ENCODE peak calls at places on chromosomes 1 and 21, in six cellular contexts. Z is mucosa of gallbladder; K is neural progenitor cell; S is skeletal muscle cell; E is activated CD4-positive, alpha-beta T cell treated with anti-CD3 and anti-CD28 coated beads for 24 hours; W is HTR-8/SVneo. Y is an unnamed sample.

GRCh38 chr1:18922319-18922726 is 20.0 kb upstream of the ALDH4A1 start:
- DNase-seq in K (peak; percentile 58), W (no peak), E (no peak), S (no peak), Z (peak; percentile 83), Y (no peak)

GRCh38 chr1:162905174-162905573 is 44.2 kb upstream of the CCDC190 start:
- DNase-seq in S (no peak), Z (no peak), W (no peak), K (peak; percentile 9), E (no peak), Y (no peak)

GRCh38 chr1:33649759-33650158 is 177.3 kb downstream of the ZSCAN20 start:
- DNase-seq in W (no peak), E (no peak), S (no peak), K (no peak), Z (no peak), Y (no peak)

GRCh38 chr1:3805038-3805437 is 8.7 kb upstream of the LRRC47 start:
- DNase-seq in K (no peak), E (no peak), S (no peak), Z (no peak), W (no peak), Y (no peak)

GRCh38 chr21:42443876-42444744 is 40.4 kb downstream of the UBASH3A start:
- DNase-seq in Z (no peak), W (no peak), S (no peak), K (no peak), E (no peak), Y (no peak)

GRCh38 chr1:193069748-193070394 is 10.5 kb downstream of the RO60 start:
- DNase-seq in S (no peak), K (peak; percentile 44), Z (no peak), E (no peak), W (peak; percentile 15), Y (no peak)

GRCh38 chr21:44300262-44300959 is 558 bp downstream of the PFKL start:
- DNase-seq in E (peak; percentile 29), S (no peak), Z (peak; percentile 77), K (peak; percentile 60), W (peak; percentile 45), Y (peak; percentile 45)

GRCh38 chr1:157993179-157994080 is at the start of gene KIRREL1:
- DNase-seq in E (no peak), K (peak; percentile 76), W (no peak), S (no peak), Z (peak; percentile 32), Y (no peak)

GRCh38 chr1:97920275-97920831 is 481 bp downstream of the DPYD start:
- DNase-seq in Z (no peak), S (no peak), W (no peak), K (peak; percentile 44), E (no peak), Y (no peak)

GRCh38 chr1:228045871-228046270 is 36.6 kb upstream of the ARF1 start:
- DNase-seq in Z (peak; percentile 9), E (no peak), K (no peak), S (no peak), W (no peak), Y (no peak)

GRCh38 chr1:3192359-3192758 is 123.4 kb downstream of the PRDM16 start:
- DNase-seq in S (no peak), Z (peak; percentile 27), K (no peak), W (no peak), E (no peak), Y (no peak)

GRCh38 chr1:147494998-147495580 is 46.2 kb upstream of the BCL9 start:
- DNase-seq in E (peak; percentile 49), W (peak; percentile 59), K (peak; percentile 92), Z (peak; percentile 74), S (peak; percentile 36), Y (peak; percentile 48)

GRCh38 chr1:44847786-44848185 is 4.7 kb upstream of the PTCH2 start:
- DNase-seq in Z (no peak), S (no peak), W (no peak), E (no peak), K (no peak), Y (no peak)

GRCh38 chr1:65431111-65431705 is 10.7 kb downstream of the LEPR start:
- DNase-seq in K (peak; percentile 44), E (no peak), Z (no peak), W (no peak), S (no peak), Y (no peak)

GRCh38 chr1:228289239-228289849 is 81.5 kb downstream of the OBSCN start:
- DNase-seq in E (no peak), S (no peak), W (no peak), Z (no peak), K (no peak), Y (no peak)

GRCh38 chr1:116329524-116330341 is 43.3 kb upstream of the ATP1A1 start:
- DNase-seq in K (no peak), S (no peak), Z (no peak), E (no peak), W (no peak), Y (no peak)

Y was measured in stimulated activated CD8-positive, alpha-beta memory T cell treated with anti-CD3 and anti-CD28 coated beads, Interleukin-2, amount 100 ng/mL, for 48 hours.